ENCODE peak calls at places on chromosomes 2 and 18, in seven cellular contexts. V, O, I, N, K, R and F are unnamed samples.

GRCh38 chr18:12946549-12947354 is 1.1 kb upstream of the SEH1L start:
- DNase-seq in I (peak), O (no peak), K (peak), R (no peak), V (peak), N (peak), F (no peak)

GRCh38 chr2:171574149-171574795 is 52.0 kb downstream of the CYBRD1 start:
- DNase-seq in O (peak), N (peak), K (peak), R (peak), V (peak), I (peak), F (peak)

GRCh38 chr2:239498981-239499633 is 98.3 kb upstream of the HDAC4 start:
- DNase-seq in R (no peak), V (no peak), K (no peak), N (no peak), I (no peak), O (no peak), F (no peak)

GRCh38 chr18:79248495-79249078 is 147.1 kb upstream of the NFATC1 start:
- DNase-seq in V (no peak), N (no peak), I (no peak), K (no peak), O (no peak), R (no peak), F (peak)

GRCh38 chr2:22355816-22356433 is 1029.1 kb upstream of the KLHL29 start:
- DNase-seq in K (peak), R (no peak), O (no peak), I (no peak), V (peak), N (peak), F (peak)

GRCh38 chr2:10462178-10463083 is 14.3 kb upstream of the ODC1 start:
- DNase-seq in V (no peak), N (no peak), O (no peak), R (no peak), K (peak), I (no peak), F (no peak)

GRCh38 chr18:40056085-40056484 is 1898.9 kb upstream of the PIK3C3 start:
- DNase-seq in N (no peak), K (no peak), R (no peak), I (no peak), V (no peak), O (no peak), F (no peak)

GRCh38 chr2:239329284-239329971 is 71.4 kb downstream of the HDAC4 start:
- DNase-seq in N (peak), I (no peak), K (no peak), R (no peak), V (no peak), O (no peak), F (no peak)

GRCh38 chr2:206250041-206250897 is 24.2 kb upstream of the ZDBF2 start:
- DNase-seq in K (no peak), I (no peak), V (no peak), R (no peak), O (no peak), N (no peak), F (peak)

GRCh38 chr18:40529478-40529877 is 1425.6 kb upstream of the PIK3C3 start:
- DNase-seq in R (no peak), K (no peak), I (no peak), O (no peak), N (no peak), V (peak), F (no peak)

GRCh38 chr2:218432676-218433365 is 13.9 kb downstream of the VIL1 start:
- DNase-seq in O (no peak), V (no peak), K (no peak), N (no peak), R (no peak), I (no peak), F (no peak)

GRCh38 chr2:64592994-64593655 is 60.6 kb downstream of the SERTAD2 start:
- DNase-seq in V (no peak), K (no peak), N (no peak), I (no peak), O (no peak), R (no peak), F (no peak)

GRCh38 chr2:72334806-72335205 is 187.1 kb upstream of the CYP26B1 start:
- DNase-seq in R (no peak), N (no peak), V (no peak), I (no peak), O (no peak), K (no peak), F (no peak)

GRCh38 chr2:3500326-3500899 is 18.9 kb downstream of the ADI1 start:
- DNase-seq in V (no peak), N (no peak), K (no peak), O (no peak), I (no peak), R (no peak), F (no peak)

GRCh38 chr2:147275943-147276342 is 568.9 kb upstream of the ACVR2A start:
- DNase-seq in R (peak), K (no peak), N (no peak), O (no peak), V (no peak), I (peak), F (no peak)

GRCh38 chr18:38887671-38888020 is 1322.0 kb upstream of the CELF4 start:
- DNase-seq in K (no peak), V (no peak), R (no peak), I (no peak), N (no peak), O (no peak), F (no peak)

GRCh38 chr2:192195548-192196418 is 1.1 kb upstream of the TMEFF2 start:
- DNase-seq in K (no peak), I (no peak), R (no peak), V (no peak), N (no peak), O (no peak), F (no peak)

GRCh38 chr2:74540291-74540690 is 10.6 kb downstream of the HTRA2 start:
- DNase-seq in I (no peak), K (no peak), N (no peak), R (no peak), V (no peak), O (no peak), F (no peak)

GRCh38 chr2:142180820-142181533 is 50.2 kb upstream of the LRP1B start:
- DNase-seq in R (peak), V (peak), I (peak), O (no peak), N (no peak), K (no peak), F (no peak)

GRCh38 chr2:219289537-219290361 is 10.6 kb downstream of the DNAJB2 start:
- DNase-seq in K (peak), V (no peak), O (no peak), N (no peak), R (no peak), I (no peak), F (no peak)

GRCh38 chr2:108388045-108388444 is 10.3 kb downstream of the SULT1C4 start:
- DNase-seq in V (no peak), R (no peak), I (no peak), K (no peak), O (no peak), N (no peak), F (no peak)

GRCh38 chr2:25276569-25277465 is 64.9 kb downstream of the DNMT3A start:
- DNase-seq in V (no peak), N (peak), K (peak), R (no peak), O (no peak), I (no peak), F (no peak)

GRCh38 chr2:55598056-55598795 is 19.2 kb downstream of the PPP4R3B start:
- DNase-seq in I (no peak), N (no peak), V (no peak), O (no peak), K (no peak), R (no peak), F (no peak)

GRCh38 chr18:59546164-59546563 is 151.1 kb downstream of the CCBE1 start:
- DNase-seq in N (no peak), O (no peak), V (no peak), K (peak), I (no peak), R (no peak), F (no peak)

GRCh38 chr2:69755862-69756467 is 14.0 kb downstream of the ANXA4 start:
- DNase-seq in K (no peak), I (peak), N (no peak), V (peak), O (no peak), R (no peak), F (peak)

GRCh38 chr2:75751360-75751759 is 40.6 kb upstream of the GCFC2 start:
- DNase-seq in O (peak), V (no peak), R (no peak), N (no peak), I (no peak), K (no peak), F (no peak)

GRCh38 chr2:26691140-26691539 is 1.4 kb upstream of the KCNK3 start:
- DNase-seq in V (no peak), N (no peak), O (no peak), K (no peak), R (no peak), I (no peak), F (no peak)

GRCh38 chr2:26691881-26692813 is at the start of gene KCNK3:
- DNase-seq in N (peak), R (no peak), I (no peak), O (no peak), K (peak), V (no peak), F (no peak)

GRCh38 chr2:26693287-26693849 is 846 bp downstream of the KCNK3 start:
- DNase-seq in O (no peak), V (no peak), R (no peak), K (no peak), N (peak), I (no peak), F (no peak)

GRCh38 chr2:26694001-26694400 is 1.5 kb downstream of the KCNK3 start:
- DNase-seq in N (no peak), R (no peak), O (no peak), V (no peak), K (no peak), I (no peak), F (no peak)

DNA sequence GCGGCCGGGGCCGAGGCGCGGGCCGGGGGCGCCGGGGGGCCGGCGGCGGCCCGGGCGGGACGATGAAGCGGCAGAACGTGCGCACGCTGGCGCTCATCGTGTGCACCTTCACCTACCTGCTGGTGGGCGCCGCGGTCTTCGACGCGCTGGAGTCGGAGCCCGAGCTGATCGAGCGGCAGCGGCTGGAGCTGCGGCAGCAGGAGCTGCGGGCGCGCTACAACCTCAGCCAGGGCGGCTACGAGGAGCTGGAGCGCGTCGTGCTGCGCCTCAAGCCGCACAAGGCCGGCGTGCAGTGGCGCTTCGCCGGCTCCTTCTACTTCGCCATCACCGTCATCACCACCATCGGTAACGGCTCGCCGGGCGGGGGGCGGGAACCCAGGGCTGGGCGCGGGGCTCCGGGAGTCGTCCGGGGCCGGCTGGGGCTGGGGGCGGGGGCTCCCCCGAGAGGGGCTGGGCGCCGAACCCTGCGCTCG is 328 bp downstream of the KCNK3 start:
- DNase-seq in N (peak), I (no peak), O (no peak), K (no peak), V (no peak), R (peak), F (no peak)
- TF ChIP-seq SIN3A in N (no peak), I (no peak), O (no peak), K (no peak), V (no peak), R (no peak), F (no peak)

GRCh38 chr2:168687314-168687713 is 115.1 kb upstream of the NOSTRIN start:
- DNase-seq in N (no peak), V (no peak), R (no peak), O (no peak), I (no peak), K (no peak), F (no peak)

GRCh38 chr2:168685619-168686453 is 116.6 kb upstream of the NOSTRIN start:
- DNase-seq in N (peak), K (peak), O (no peak), V (no peak), I (no peak), R (no peak), F (no peak)

GRCh38 chr2:168686485-168687191 is 115.8 kb upstream of the NOSTRIN start:
- DNase-seq in V (no peak), N (no peak), O (no peak), I (no peak), R (no peak), K (no peak), F (no peak)

GRCh38 chr2:168684921-168685618 is 117.4 kb upstream of the NOSTRIN start:
- DNase-seq in O (no peak), R (no peak), K (no peak), I (no peak), V (no peak), N (peak), F (no peak)

DNA sequence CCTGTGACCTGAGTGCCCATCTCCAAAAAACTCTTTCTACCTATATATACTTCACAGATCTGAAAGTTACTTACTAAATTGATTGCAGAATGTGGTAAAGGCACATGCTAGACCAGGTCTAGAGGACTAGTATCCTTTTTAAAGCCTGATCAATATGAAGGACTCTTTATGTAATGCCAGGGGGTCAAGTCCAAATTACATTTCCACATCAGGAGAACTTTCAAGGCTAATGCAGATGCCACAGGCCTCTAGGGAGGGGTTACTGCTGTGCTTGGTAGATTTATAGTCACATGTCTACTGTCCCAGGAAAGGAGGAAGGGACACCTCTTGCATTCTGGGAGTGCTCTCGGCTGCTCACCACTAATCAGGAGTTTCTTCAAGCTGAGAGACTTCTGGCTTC is 118.4 kb upstream of the NOSTRIN start:
- DNase-seq in O (no peak), R (no peak), I (no peak), N (no peak), K (no peak), V (peak), F (no peak)
- TF ChIP-seq POLR2AphosphoS5 in O (no peak), R (no peak), I (no peak), N (no peak), K (no peak), V (no peak), F (no peak)

DNA sequence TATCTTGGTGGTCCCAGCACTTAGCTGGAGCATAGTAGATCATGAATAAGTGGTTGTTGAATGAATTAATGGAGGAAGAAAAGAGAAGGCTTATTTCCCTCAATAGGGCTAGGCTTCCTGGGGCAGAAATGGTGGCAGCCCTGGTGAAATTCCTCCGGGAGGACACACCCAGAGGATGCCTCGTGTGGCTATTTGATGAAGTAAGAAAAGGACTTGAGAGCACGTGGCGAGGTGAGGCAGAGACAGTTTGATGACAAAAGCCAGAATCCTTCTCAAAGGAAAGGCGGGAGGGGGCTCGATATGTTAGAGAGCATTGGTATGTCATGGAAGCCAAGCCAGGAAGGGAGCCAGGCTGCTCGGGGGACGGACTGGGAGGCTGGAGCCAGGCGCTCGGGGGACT is 14.7 kb downstream of the FAM228A start:
- DNase-seq in V (no peak), I (no peak), R (no peak), K (no peak), N (no peak), O (no peak), F (no peak)
- TF ChIP-seq SIN3A in V (no peak), I (no peak), R (no peak), K (no peak), N (no peak), O (no peak), F (no peak)

DNA sequence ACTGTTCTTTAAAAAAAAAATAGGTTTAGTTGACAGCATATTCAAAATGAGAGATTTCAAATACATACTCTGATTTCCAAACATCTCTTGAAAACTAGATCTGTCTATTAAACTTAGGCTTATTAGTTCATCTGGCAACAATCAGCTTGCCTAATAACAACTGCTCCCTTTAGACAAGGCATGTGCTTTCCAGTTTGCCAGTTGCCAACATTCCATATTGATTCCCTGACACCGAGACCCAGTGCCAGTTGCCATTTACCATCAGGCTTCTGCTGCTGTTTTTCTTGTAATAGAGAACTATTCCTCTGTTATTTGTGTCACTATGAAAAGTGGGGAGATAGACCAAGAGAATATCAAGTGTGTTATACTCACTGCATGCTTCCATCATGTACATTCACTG is 256.0 kb downstream of the C1D start:
- DNase-seq in O (no peak), K (no peak), I (no peak), N (no peak), R (no peak), V (no peak), F (no peak)
- TF ChIP-seq POLR2AphosphoS5 in O (no peak), K (no peak), I (no peak), N (no peak), R (no peak), V (no peak), F (no peak)